ENCODE peak calls at places on chromosomes 16 and 17, in ten cellular contexts. E is neural progenitor cell; U is transverse colon; J is fibroblast of lung; D is substantia nigra; Z is activated CD4-positive, alpha-beta T cell treated with anti-CD3 and anti-CD28 coated beads, Interleukin-2, amount 50 U/mL, for 1 hour; I is T-helper 9 cell; P is skeletal muscle cell; R is hippocampal formation; S is stimulated activated CD8-positive, alpha-beta memory T cell treated with anti-CD3 and anti-CD28 coated beads, Interleukin-2, amount 100 ng/mL, for 48 hours. H is an unnamed sample.

GRCh38 chr16:69859105-69859969 is 91.8 kb upstream of the CLEC18A start:
- DNase-seq in E (peak; percentile 79), U (peak; percentile 75), J (no peak), D (peak; percentile 10), Z (no peak), I (no peak), P (no peak), R (peak; percentile 5), S (no peak), H (no peak)

GRCh38 chr17:61490540-61490975 is 38.3 kb downstream of the TBX4 start:
- DNase-seq in E (no peak), U (no peak), J (peak; percentile 79), D (no peak), Z (no peak), I (no peak), P (no peak), R (no peak), S (no peak), H (no peak)

GRCh38 chr17:66747561-66748275 is 87.2 kb upstream of the CACNG5 start:
- DNase-seq in E (no peak), U (no peak), J (peak; percentile 62), D (no peak), Z (no peak), I (no peak), P (peak; percentile 81), R (no peak), S (no peak), H (no peak)

GRCh38 chr17:83111516-83112282 is 32.3 kb downstream of the METRNL start:
- DNase-seq in E (no peak), U (no peak), J (no peak), D (no peak), Z (no peak), I (no peak), P (no peak), R (no peak), S (no peak), H (no peak)

GRCh38 chr17:17398928-17399926 is 77.6 kb upstream of the MED9 start:
- DNase-seq in E (no peak), U (no peak), J (no peak), D (no peak), Z (no peak), I (no peak), P (no peak), R (no peak), S (no peak), H (no peak)

GRCh38 chr16:89375686-89376085 is 114.7 kb downstream of the ANKRD11 start:
- DNase-seq in E (no peak), U (no peak), J (no peak), D (no peak), Z (no peak), I (no peak), P (no peak), R (no peak), S (no peak), H (no peak)

GRCh38 chr17:56468840-56469239 is 124.7 kb upstream of the NOG start:
- DNase-seq in E (no peak), U (no peak), J (no peak), D (no peak), Z (no peak), I (no peak), P (no peak), R (no peak), S (no peak), H (no peak)

GRCh38 chr17:82487898-82488297 is 29.4 kb downstream of the NARF start:
- DNase-seq in E (no peak), U (no peak), J (no peak), D (no peak), Z (no peak), I (no peak), P (no peak), R (no peak), S (no peak), H (no peak)

GRCh38 chr16:14051110-14051729 is 19.9 kb upstream of the MRTFB start:
- DNase-seq in E (no peak), U (no peak), J (no peak), D (no peak), Z (no peak), I (no peak), P (no peak), R (no peak), S (no peak), H (no peak)

GRCh38 chr17:66427134-66427533 is 124.7 kb downstream of the PRKCA start:
- DNase-seq in E (no peak), U (no peak), J (no peak), D (no peak), Z (no peak), I (no peak), P (no peak), R (no peak), S (no peak), H (no peak)

GRCh38 chr16:28309811-28310311 is 17.5 kb downstream of the SBK1 start:
- DNase-seq in E (no peak), U (peak; percentile 20), J (no peak), D (no peak), Z (peak; percentile 79), I (peak; percentile 71), P (no peak), R (no peak), S (peak; percentile 80), H (no peak)

GRCh38 chr16:50685456-50686058 is 4.4 kb upstream of the SNX20 start:
- DNase-seq in E (no peak), U (no peak), J (no peak), D (no peak), Z (no peak), I (no peak), P (no peak), R (no peak), S (no peak), H (no peak)

GRCh38 chr17:5705081-5705875 is 121.0 kb upstream of the NLRP1 start:
- DNase-seq in E (peak; percentile 77), U (no peak), J (peak; percentile 4), D (no peak), Z (no peak), I (no peak), P (no peak), R (no peak), S (no peak), H (no peak)

GRCh38 chr17:56114469-56114868 is 38.8 kb upstream of the ANKFN1 start:
- DNase-seq in E (no peak), U (no peak), J (no peak), D (no peak), Z (no peak), I (no peak), P (no peak), R (no peak), S (no peak), H (peak; percentile 14)

GRCh38 chr16:4898811-4899473 is 38.0 kb downstream of the PPL start:
- DNase-seq in E (no peak), U (no peak), J (no peak), D (no peak), Z (no peak), I (no peak), P (no peak), R (no peak), S (no peak), H (no peak)

GRCh38 chr16:68000024-68000423 is 740 bp upstream of the DPEP2 start:
- DNase-seq in E (no peak), U (no peak), J (no peak), D (no peak), Z (no peak), I (no peak), P (no peak), R (no peak), S (no peak), H (no peak)

GRCh38 chr17:49928826-49929475 is 40.0 kb upstream of the DLX4 start:
- DNase-seq in E (no peak), U (no peak), J (no peak), D (no peak), Z (no peak), I (no peak), P (no peak), R (no peak), S (no peak), H (no peak)

GRCh38 chr17:81537343-81537855 is 9.2 kb downstream of the FSCN2 start:
- DNase-seq in E (peak; percentile 70), U (peak; percentile 67), J (no peak), D (no peak), Z (peak; percentile 30), I (no peak), P (no peak), R (no peak), S (no peak), H (peak; percentile 92)

GRCh38 chr16:51666821-51667220 is 515.8 kb upstream of the SALL1 start:
- DNase-seq in E (no peak), U (no peak), J (no peak), D (no peak), Z (no peak), I (no peak), P (no peak), R (no peak), S (no peak), H (no peak)

GRCh38 chr16:70478912-70479341 is 24.5 kb downstream of the FCSK start:
- DNase-seq in E (no peak), U (no peak), J (peak; percentile 31), D (no peak), Z (no peak), I (no peak), P (no peak), R (no peak), S (no peak), H (no peak)

GRCh38 chr16:560701-561412 is 663 bp downstream of the PRR35 start:
- DNase-seq in E (no peak), U (no peak), J (no peak), D (no peak), Z (no peak), I (no peak), P (no peak), R (no peak), S (no peak), H (no peak)

GRCh38 chr17:12927541-12928425 is 90.0 kb downstream of the ELAC2 start:
- DNase-seq in E (no peak), U (no peak), J (no peak), D (no peak), Z (no peak), I (no peak), P (no peak), R (no peak), S (no peak), H (no peak)

GRCh38 chr17:7673239-7673638 is 14.1 kb downstream of the TP53 start:
- DNase-seq in E (peak; percentile 34), U (peak; percentile 15), J (peak; percentile 14), D (no peak), Z (peak; percentile 24), I (no peak), P (no peak), R (no peak), S (no peak), H (no peak)

GRCh38 chr17:17770371-17771059 is 66.3 kb downstream of the SREBF1 start:
- DNase-seq in E (no peak), U (no peak), J (no peak), D (no peak), Z (no peak), I (no peak), P (no peak), R (no peak), S (no peak), H (no peak)

GRCh38 chr16:68265078-68265925 is 976 bp downstream of the SLC7A6 start:
- DNase-seq in E (peak; percentile 50), U (peak; percentile 76), J (peak; percentile 46), D (no peak), Z (peak; percentile 49), I (peak; percentile 50), P (no peak), R (no peak), S (no peak), H (no peak)

GRCh38 chr16:59905628-59906027 is 1171.5 kb upstream of the GOT2 start:
- DNase-seq in E (no peak), U (no peak), J (peak; percentile 60), D (no peak), Z (no peak), I (no peak), P (peak; percentile 69), R (no peak), S (no peak), H (no peak)

GRCh38 chr16:26532456-26532855 is 534.3 kb upstream of the C16orf82 start:
- DNase-seq in E (no peak), U (no peak), J (no peak), D (no peak), Z (no peak), I (no peak), P (no peak), R (peak; percentile 2), S (no peak), H (no peak)

GRCh38 chr16:81518439-81518757 is 73.8 kb downstream of the CMIP start:
- DNase-seq in E (no peak), U (no peak), J (no peak), D (no peak), Z (no peak), I (no peak), P (no peak), R (no peak), S (no peak), H (no peak)